ENCODE peak calls at places on chromosomes 5 and 9, in six cellular contexts. K, S, P, O, I and E are unnamed samples.

GRCh38 chr9:27276182-27277030 is 20.5 kb downstream of the EQTN start:
- ATAC-seq in K (no peak), S (no peak), P (peak; percentile 82), O (peak; percentile 74), I (peak; percentile 72), E (peak; percentile 44)

GRCh38 chr9:124366476-124367220 is 48.6 kb downstream of the PSMB7 start:
- ATAC-seq in K (no peak), S (peak; percentile 32), P (no peak), O (no peak), I (no peak), E (no peak)

GRCh38 chr5:115465416-115465815 is 79.2 kb downstream of the FEM1C start:
- ATAC-seq in K (no peak), S (no peak), P (no peak), O (no peak), I (no peak), E (no peak)

GRCh38 chr9:79655571-79655970 is 83.8 kb downstream of the TLE4 start:
- ATAC-seq in K (no peak), S (no peak), P (no peak), O (no peak), I (no peak), E (no peak)

GRCh38 chr9:6355728-6356127 is 27.6 kb downstream of the TPD52L3 start:
- ATAC-seq in K (no peak), S (no peak), P (no peak), O (no peak), I (peak; percentile 76), E (no peak)

GRCh38 chr5:172940242-172941066 is 18.8 kb upstream of the RPL26L1 start:
- ATAC-seq in K (peak; percentile 78), S (no peak), P (no peak), O (no peak), I (no peak), E (no peak)

GRCh38 chr9:106432631-106433030 is 430.3 kb upstream of the ZNF462 start:
- ATAC-seq in K (no peak), S (no peak), P (no peak), O (no peak), I (peak; percentile 28), E (no peak)

GRCh38 chr9:134040831-134041648 is 15.8 kb downstream of the BRD3OS start:
- ATAC-seq in K (no peak), S (no peak), P (no peak), O (no peak), I (no peak), E (peak; percentile 34)

GRCh38 chr9:89433826-89434225 is 64.1 kb downstream of the SEMA4D start:
- ATAC-seq in K (no peak), S (no peak), P (no peak), O (no peak), I (no peak), E (no peak)

GRCh38 chr5:116013207-116013777 is 19.0 kb upstream of the ARL14EPL start:
- ATAC-seq in K (no peak), S (no peak), P (no peak), O (no peak), I (no peak), E (peak; percentile 75)

GRCh38 chr5:68329554-68329953 is 114.0 kb downstream of the PIK3R1 start:
- ATAC-seq in K (no peak), S (no peak), P (no peak), O (no peak), I (no peak), E (no peak)

DNA sequence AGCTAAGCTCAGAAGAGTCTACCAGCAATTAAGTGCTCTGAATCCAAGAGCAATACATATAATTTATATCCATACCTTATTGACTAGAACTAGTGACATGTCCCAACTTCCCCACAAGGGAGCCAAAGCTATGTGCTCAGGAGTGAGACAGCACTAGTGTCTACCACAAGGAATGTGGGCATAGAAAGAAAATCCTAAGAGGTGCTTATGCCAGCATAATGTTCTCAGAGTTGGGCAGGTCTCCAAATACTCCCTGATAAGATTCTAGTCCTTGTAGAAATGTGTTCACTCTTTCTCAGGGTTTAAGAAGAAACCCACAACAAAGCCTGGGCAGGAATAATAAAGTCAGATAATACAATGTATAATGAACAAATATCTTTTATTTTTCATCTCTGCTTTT is 275.1 kb downstream of the BRINP1 start:
- ATAC-seq in K (no peak), S (no peak), P (no peak), O (no peak), I (no peak), E (no peak)
- TF ChIP-seq CTCF in K (no peak), S (no peak), P (no peak), O (no peak), I (no peak), E (no peak)

GRCh38 chr9:110971705-110972104 is 66.6 kb downstream of the LPAR1 start:
- ATAC-seq in K (no peak), S (no peak), P (no peak), O (no peak), I (no peak), E (no peak)
- TF ChIP-seq EP300 in K (no peak), S (no peak), P (no peak), O (no peak), I (no peak), E (no peak)

DNA sequence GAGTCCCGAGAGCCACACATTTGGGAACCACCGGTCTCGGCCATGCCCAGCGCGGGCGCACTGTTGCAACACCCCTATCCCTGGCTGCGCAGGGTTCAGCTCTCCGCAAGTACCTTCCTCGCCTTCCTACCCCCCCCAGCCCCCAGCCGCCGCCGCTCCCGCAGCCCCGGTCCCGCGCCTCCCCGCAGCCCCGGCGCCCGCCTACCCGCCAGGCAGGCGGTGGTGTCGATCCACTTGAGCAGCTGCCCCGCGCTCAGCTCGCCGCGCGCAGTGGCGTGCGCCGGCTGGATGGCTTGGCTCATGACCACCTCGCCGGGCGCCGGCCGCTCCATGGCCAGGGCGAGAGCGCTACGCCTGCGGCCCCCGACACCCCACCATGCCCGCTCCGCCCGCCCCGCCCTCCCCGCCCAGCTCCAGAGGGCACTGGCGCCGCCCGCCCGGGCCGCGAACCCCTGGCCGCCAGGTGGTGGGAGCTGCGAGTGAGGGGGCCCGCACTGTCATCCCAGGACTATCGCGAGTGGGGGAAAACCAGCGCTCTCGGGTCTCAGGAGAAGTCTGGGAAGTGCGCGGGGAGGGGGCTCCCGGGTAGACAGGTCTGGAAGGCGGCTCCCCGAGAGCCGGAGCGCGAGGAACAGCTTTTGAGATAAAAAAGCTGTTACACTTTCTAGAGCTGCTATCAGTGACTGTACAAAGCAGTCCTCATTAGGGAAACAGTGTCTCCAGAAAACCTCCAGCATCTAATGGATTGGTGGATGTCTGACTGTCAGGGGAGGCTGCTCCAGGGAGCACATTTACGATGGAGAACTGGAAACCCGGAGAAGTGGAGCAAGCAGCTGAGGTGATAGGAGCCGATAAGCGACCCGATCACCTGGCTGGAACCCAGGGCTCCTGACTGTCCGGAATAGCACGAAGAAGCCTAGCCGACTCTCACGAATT is at the start of gene ACOT12:
- ATAC-seq in K (no peak), S (no peak), P (peak; percentile 73), O (peak; percentile 82), I (peak; percentile 19), E (peak; percentile 54)
- H3K4me3 ChIP-seq in K (no peak within 1 kb of the TSS), S (no peak within 1 kb of the TSS), P (peak within 1 kb of the TSS; percentile 73), O (peak within 1 kb of the TSS; percentile 64), I (no peak within 1 kb of the TSS), E (peak within 1 kb of the TSS; percentile 56)

GRCh38 chr9:132651259-132651658 is 18.5 kb downstream of the DDX31 start:
- ATAC-seq in K (no peak), S (no peak), P (peak; percentile 59), O (peak; percentile 37), I (no peak), E (no peak)
- TF ChIP-seq CTCF in K (no peak), S (peak; percentile 40), P (peak; percentile 52), O (peak; percentile 48), I (peak; percentile 18), E (no peak)

DNA sequence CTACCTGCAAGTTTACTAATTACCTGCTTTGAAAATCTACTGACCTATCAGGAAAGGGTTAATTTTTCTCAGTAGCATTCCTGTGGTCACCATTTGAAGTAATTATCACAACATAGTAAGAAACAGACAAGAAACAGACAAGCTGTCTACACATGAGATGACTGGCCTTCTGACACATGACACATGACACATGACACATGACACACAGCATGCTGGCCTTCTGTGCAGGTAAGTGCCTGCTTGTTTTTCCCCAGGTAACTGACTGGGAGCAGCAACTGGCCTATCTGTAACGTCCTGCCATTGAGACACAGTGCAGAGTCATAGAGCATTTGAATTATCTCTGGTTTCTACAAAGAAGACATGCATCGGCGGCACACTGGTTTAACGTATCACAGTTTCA is 222.4 kb downstream of the CTNND2 start:
- ATAC-seq in K (no peak), S (no peak), P (no peak), O (no peak), I (no peak), E (no peak)
- TF ChIP-seq EP300 in K (no peak), S (no peak), P (no peak), O (no peak), I (no peak), E (no peak)

DNA sequence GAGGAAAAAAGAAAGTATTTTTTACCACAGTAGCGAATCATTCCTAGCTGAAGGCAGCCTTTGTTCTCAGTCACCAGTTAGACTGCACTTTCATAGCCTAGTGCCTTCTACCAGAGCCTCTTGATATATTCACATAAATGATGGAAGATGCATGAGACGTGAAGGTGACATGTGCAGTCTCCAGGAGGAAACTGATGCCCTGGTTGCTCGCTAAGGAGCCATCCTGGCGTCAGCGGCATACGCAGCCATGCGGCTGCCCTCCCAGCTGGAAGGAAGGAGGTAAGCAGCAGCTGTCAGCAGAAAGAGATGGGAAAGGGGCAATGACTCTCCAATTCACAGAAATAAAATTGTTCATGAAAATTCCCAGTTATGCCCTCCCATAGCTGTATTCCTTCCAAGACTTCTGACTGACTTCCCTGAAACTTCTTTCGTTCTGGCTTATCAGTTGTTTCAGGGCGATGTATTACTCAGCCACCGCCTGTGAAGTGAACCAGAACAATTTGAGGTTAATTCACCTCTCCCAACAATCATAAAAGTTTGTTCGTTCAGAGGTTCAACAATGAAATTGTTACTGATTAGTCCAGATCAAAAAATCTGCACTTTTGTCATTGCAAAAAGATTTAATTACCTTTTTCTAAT is 331.2 kb downstream of the NR2F1-AS1 start:
- ATAC-seq in K (no peak), S (no peak), P (no peak), O (no peak), I (no peak), E (no peak)
- H3K4me3 ChIP-seq in K (no peak overlapping the region), S (no peak overlapping the region), P (no peak overlapping the region), O (no peak overlapping the region), I (no peak overlapping the region), E (peak overlapping the region; percentile 11)

DNA sequence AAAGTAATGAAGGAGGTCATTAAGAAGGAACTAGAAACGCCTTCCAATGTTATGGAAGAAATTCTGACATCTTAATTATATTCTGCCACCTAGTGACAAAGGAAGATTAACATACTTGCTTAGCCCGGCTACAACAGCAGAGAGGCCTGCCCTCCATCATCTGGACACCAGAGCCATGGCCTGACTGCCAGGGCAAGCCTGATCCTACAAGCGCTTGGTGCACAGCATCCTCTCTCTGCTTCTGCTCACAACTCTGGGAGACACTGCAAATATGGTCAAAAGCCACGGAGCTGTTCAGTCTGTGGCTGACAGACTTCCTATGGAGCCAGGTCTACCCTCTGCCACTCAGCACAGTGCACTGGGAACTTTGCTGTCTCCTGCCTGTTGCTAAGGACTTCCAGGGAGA is 87.3 kb upstream of the SLC44A1 start:
- ATAC-seq in K (peak; percentile 87), S (peak; percentile 80), P (peak; percentile 95), O (peak; percentile 92), I (peak; percentile 93), E (peak; percentile 89)
- TF ChIP-seq CTCF in K (peak; percentile 33), S (peak; percentile 48), P (peak; percentile 75), O (peak; percentile 74), I (peak; percentile 27), E (peak; percentile 29)